ENCODE peak calls at places on chromosomes 3 and 15, in seven cellular contexts. F is K562; M is left lung; G is CD8-positive, alpha-beta memory T cell; U is effector memory CD4-positive, alpha-beta T cell; V is PC-3; Q is heart left ventricle. Y is an unnamed sample.

GRCh38 chr15:60054472-60054871 is 50.4 kb downstream of the FOXB1 start:
- DNase-seq in F (no peak), M (no peak), G (no peak), U (no peak), V (no peak), Q (no peak), Y (no peak)

GRCh38 chr3:113832477-113833164 is 6.0 kb upstream of the GRAMD1C start:
- DNase-seq in F (no peak), M (no peak), G (no peak), U (no peak), V (no peak), Q (no peak), Y (peak; percentile 16)

GRCh38 chr3:186425788-186426730 is 64.0 kb upstream of the DGKG start:
- DNase-seq in F (no peak), M (no peak), G (no peak), U (no peak), V (peak; percentile 81), Q (no peak), Y (no peak)

GRCh38 chr3:192042116-192042515 is 581.2 kb downstream of the PYDC2 start:
- DNase-seq in F (no peak), M (no peak), G (no peak), U (no peak), V (no peak), Q (no peak), Y (no peak)

GRCh38 chr15:91946075-91946474 is 92.6 kb downstream of the SLCO3A1 start:
- DNase-seq in F (no peak), M (no peak), G (no peak), U (no peak), V (no peak), Q (no peak), Y (no peak)

GRCh38 chr3:108180214-108180613 is 42.0 kb downstream of the IFT57 start:
- DNase-seq in F (no peak), M (no peak), G (no peak), U (no peak), V (peak; percentile 58), Q (no peak), Y (no peak)

GRCh38 chr3:44529927-44530326 is 25.1 kb upstream of the ZKSCAN7 start:
- DNase-seq in F (peak; percentile 37), M (no peak), G (no peak), U (no peak), V (peak; percentile 41), Q (no peak), Y (no peak)

GRCh38 chr3:46006243-46006642 is 10.6 kb upstream of the FYCO1 start:
- DNase-seq in F (no peak), M (no peak), G (no peak), U (no peak), V (no peak), Q (no peak), Y (no peak)

GRCh38 chr3:53850895-53851294 is 4.5 kb downstream of the IL17RB start:
- DNase-seq in F (peak; percentile 21), M (no peak), G (no peak), U (no peak), V (no peak), Q (no peak), Y (no peak)

GRCh38 chr3:129824926-129825541 is 68.5 kb downstream of the TMCC1 start:
- DNase-seq in F (peak; percentile 64), M (no peak), G (peak; percentile 45), U (no peak), V (peak; percentile 62), Q (peak; percentile 28), Y (peak; percentile 52)

GRCh38 chr15:82730022-82730530 is 20.4 kb upstream of the AP3B2 start:
- DNase-seq in F (no peak), M (no peak), G (no peak), U (no peak), V (no peak), Q (no peak), Y (no peak)

GRCh38 chr3:449711-450110 is 253.1 kb downstream of the CHL1 start:
- DNase-seq in F (no peak), M (no peak), G (no peak), U (no peak), V (no peak), Q (no peak), Y (no peak)

GRCh38 chr3:172300862-172301261 is 147.4 kb downstream of the GHSR start:
- DNase-seq in F (no peak), M (no peak), G (no peak), U (no peak), V (no peak), Q (no peak), Y (no peak)

GRCh38 chr3:16482194-16482769 is 31.2 kb downstream of the RFTN1 start:
- DNase-seq in F (no peak), M (no peak), G (no peak), U (no peak), V (no peak), Q (no peak), Y (no peak)

GRCh38 chr3:16485024-16485992 is 28.2 kb downstream of the RFTN1 start:
- DNase-seq in F (no peak), M (no peak), G (no peak), U (no peak), V (no peak), Q (no peak), Y (no peak)

GRCh38 chr3:16482770-16483531 is 30.5 kb downstream of the RFTN1 start:
- DNase-seq in F (no peak), M (peak; percentile 64), G (peak; percentile 26), U (no peak), V (no peak), Q (no peak), Y (peak; percentile 85)

GRCh38 chr3:16486201-16486600 is 27.3 kb downstream of the RFTN1 start:
- DNase-seq in F (no peak), M (no peak), G (no peak), U (no peak), V (no peak), Q (no peak), Y (no peak)

GRCh38 chr3:16484216-16484615 is 29.3 kb downstream of the RFTN1 start:
- DNase-seq in F (no peak), M (no peak), G (no peak), U (no peak), V (no peak), Q (no peak), Y (no peak)
- H3K27ac ChIP-seq in F (no peak overlapping the region), M (peak overlapping the region; percentile 39), G (no peak overlapping the region), U (no peak overlapping the region), V (no peak overlapping the region), Q (peak overlapping the region; percentile 33), Y (peak overlapping the region; percentile 82)

GRCh38 chr3:30084304-30084703 is 522.1 kb upstream of the TGFBR2 start:
- DNase-seq in F (no peak), M (no peak), G (no peak), U (no peak), V (no peak), Q (no peak), Y (no peak)

GRCh38 chr3:30084971-30085403 is 521.4 kb upstream of the TGFBR2 start:
- DNase-seq in F (no peak), M (no peak), G (no peak), U (no peak), V (no peak), Q (no peak), Y (no peak)

GRCh38 chr3:30081904-30082303 is 524.5 kb upstream of the TGFBR2 start:
- DNase-seq in F (no peak), M (no peak), G (no peak), U (no peak), V (peak; percentile 12), Q (no peak), Y (no peak)

GRCh38 chr3:30083315-30083714 is 523.1 kb upstream of the TGFBR2 start:
- DNase-seq in F (no peak), M (no peak), G (no peak), U (no peak), V (peak; percentile 53), Q (no peak), Y (no peak)

DNA sequence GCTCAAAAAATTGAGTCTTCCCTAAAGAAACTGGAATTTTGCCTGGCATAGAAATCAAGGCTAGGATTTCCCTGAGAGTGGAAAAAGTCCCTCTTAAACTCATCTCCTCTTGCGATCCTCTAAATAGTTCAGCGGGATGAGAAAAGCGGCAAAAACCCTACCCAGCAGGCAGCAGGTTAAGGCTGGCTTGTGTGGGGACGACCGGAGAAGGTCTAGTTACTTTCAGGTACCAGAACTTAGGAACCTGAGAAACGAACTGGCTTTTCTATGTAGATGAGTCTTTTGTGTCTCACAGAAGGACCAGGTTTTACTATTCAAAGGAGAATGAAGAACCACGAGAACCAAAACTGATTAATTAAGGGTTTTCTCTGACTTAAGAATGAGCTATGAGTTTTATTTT is 523.7 kb upstream of the TGFBR2 start:
- DNase-seq in F (no peak), M (no peak), G (no peak), U (no peak), V (no peak), Q (no peak), Y (no peak)
- H3K4me1 ChIP-seq in F (no peaks in the 10 kb centered on the region), M (no peaks in the 10 kb centered on the region), G (no peaks in the 10 kb centered on the region), U (no peaks in the 10 kb centered on the region), V (peaks cover 12% of the 10 kb centered on the region), Q (no peaks in the 10 kb centered on the region), Y (no peaks in the 10 kb centered on the region)

GRCh38 chr15:84955089-84955848 is 26.4 kb upstream of the PDE8A start:
- DNase-seq in F (peak; percentile 87), M (peak; percentile 54), G (peak; percentile 3), U (peak; percentile 6), V (peak; percentile 76), Q (peak; percentile 76), Y (peak; percentile 32)

GRCh38 chr15:84960391-84961113 is 21.1 kb upstream of the PDE8A start:
- DNase-seq in F (peak; percentile 64), M (peak; percentile 9), G (no peak), U (no peak), V (no peak), Q (no peak), Y (no peak)

GRCh38 chr15:84953136-84953535 is 28.5 kb upstream of the PDE8A start:
- DNase-seq in F (no peak), M (no peak), G (no peak), U (no peak), V (no peak), Q (no peak), Y (no peak)

GRCh38 chr15:84953726-84954125 is 27.9 kb upstream of the PDE8A start:
- DNase-seq in F (no peak), M (no peak), G (no peak), U (no peak), V (no peak), Q (no peak), Y (no peak)

GRCh38 chr15:84956199-84956598 is 25.5 kb upstream of the PDE8A start:
- DNase-seq in F (no peak), M (no peak), G (no peak), U (no peak), V (no peak), Q (no peak), Y (no peak)
- H3K27me3 ChIP-seq in F (no peaks in the 10 kb centered on the region), M (no peaks in the 10 kb centered on the region), G (no peaks in the 10 kb centered on the region), U (no peaks in the 10 kb centered on the region), V (no peaks in the 10 kb centered on the region), Q (no peaks in the 10 kb centered on the region), Y (peaks cover 3% of the 10 kb centered on the region)

GRCh38 chr15:37032091-37032775 is 68.1 kb downstream of the MEIS2 start:
- DNase-seq in F (no peak), M (peak; percentile 53), G (no peak), U (no peak), V (no peak), Q (no peak), Y (no peak)

GRCh38 chr15:37035349-37035748 is 65.0 kb downstream of the MEIS2 start:
- DNase-seq in F (no peak), M (no peak), G (no peak), U (no peak), V (peak; percentile 41), Q (no peak), Y (no peak)

GRCh38 chr15:37037256-37037655 is 63.1 kb downstream of the MEIS2 start:
- DNase-seq in F (no peak), M (no peak), G (no peak), U (no peak), V (no peak), Q (no peak), Y (no peak)

GRCh38 chr15:37034392-37034791 is 66.0 kb downstream of the MEIS2 start:
- DNase-seq in F (no peak), M (no peak), G (no peak), U (no peak), V (no peak), Q (no peak), Y (no peak)

GRCh38 chr15:37034835-37035234 is 65.5 kb downstream of the MEIS2 start:
- DNase-seq in F (no peak), M (no peak), G (no peak), U (no peak), V (no peak), Q (no peak), Y (no peak)
- H3K27ac ChIP-seq in F (no peak overlapping the region), M (no peak overlapping the region), G (no peak overlapping the region), U (no peak overlapping the region), V (no peak overlapping the region), Q (peak overlapping the region; percentile 55), Y (no peak overlapping the region)

Y was measured in CD4-positive, CD25-positive, alpha-beta regulatory T cell.